ENCODE peak calls at places on chromosomes 7 and 10, in six cellular contexts. B is A549, A is endothelial cell of umbilical vein, L is K562, V is HepG2, U is GM12878. E is an unnamed sample.

GRCh38 chr7:105189859-105190492 is 176.0 kb downstream of the KMT2E start:
- DNase-seq in B (no peak), A (no peak), L (no peak), V (no peak), U (no peak), E (no peak)

GRCh38 chr7:9718071-9718470 is 1255.6 kb upstream of the PHF14 start:
- DNase-seq in B (no peak), A (no peak), L (no peak), V (no peak), U (no peak), E (no peak)

GRCh38 chr7:84532196-84532595 is 337.6 kb upstream of the SEMA3A start:
- DNase-seq in B (no peak), A (no peak), L (no peak), V (no peak), U (no peak), E (no peak)

GRCh38 chr10:103470755-103471653 is 8.0 kb downstream of the CALHM3 start:
- DNase-seq in B (no peak), A (no peak), L (peak), V (no peak), U (peak), E (peak)

GRCh38 chr10:101607124-101607523 is 19.0 kb downstream of the DPCD start:
- DNase-seq in B (no peak), A (no peak), L (peak), V (no peak), U (no peak), E (no peak)

GRCh38 chr7:37352974-37353948 is 95.4 kb downstream of the ELMO1 start:
- DNase-seq in B (no peak), A (no peak), L (no peak), V (no peak), U (no peak), E (peak)

GRCh38 chr10:36003031-36003600 is 361.0 kb upstream of the FZD8 start:
- DNase-seq in B (no peak), A (no peak), L (no peak), V (no peak), U (no peak), E (no peak)

GRCh38 chr10:2701802-2702201 is 365.5 kb upstream of the PFKP start:
- DNase-seq in B (no peak), A (no peak), L (no peak), V (no peak), U (no peak), E (no peak)

GRCh38 chr10:81280497-81281479 is 594.2 kb upstream of the NRG3 start:
- DNase-seq in B (no peak), A (no peak), L (no peak), V (no peak), U (no peak), E (no peak)

GRCh38 chr10:61974611-61975010 is 73.1 kb downstream of the ARID5B start:
- DNase-seq in B (no peak), A (peak), L (peak), V (no peak), U (no peak), E (no peak)

GRCh38 chr7:90931996-90932912 is 332.0 kb upstream of the FZD1 start:
- DNase-seq in B (no peak), A (no peak), L (no peak), V (no peak), U (peak), E (no peak)

DNA sequence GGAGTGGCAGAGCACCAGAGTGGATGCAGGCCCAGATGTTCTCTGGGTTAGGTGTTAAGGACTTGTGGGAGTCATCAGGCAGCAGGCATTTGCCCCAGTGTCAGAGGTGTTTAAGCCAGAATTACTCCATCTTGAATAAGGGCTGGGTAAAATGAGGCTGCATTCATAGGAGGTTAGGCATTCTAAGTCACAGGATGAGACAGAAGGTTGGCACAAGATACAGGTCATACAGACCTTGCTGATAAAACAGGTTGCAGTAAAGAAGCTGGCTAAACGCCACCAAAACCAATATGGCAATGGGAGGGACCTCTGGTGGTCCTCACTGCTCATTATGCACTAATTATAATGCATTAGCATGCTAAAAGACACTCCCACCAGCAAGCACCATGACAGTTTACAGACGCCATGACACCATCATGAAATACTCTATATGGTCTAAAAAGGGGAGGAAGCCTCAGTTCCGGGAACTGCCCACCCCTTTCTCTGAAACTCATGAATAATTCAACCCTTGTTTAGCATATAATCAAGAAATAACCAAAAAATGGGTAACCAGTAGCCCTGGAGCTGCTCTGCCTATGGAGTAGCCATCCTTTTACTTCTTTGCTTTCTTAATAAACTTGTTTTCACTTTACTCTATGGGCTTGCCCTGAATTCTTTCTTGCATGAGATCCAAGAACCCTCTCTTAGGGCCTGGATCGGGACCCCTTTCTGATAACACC is 882 bp upstream of the LRRC61 start:
- DNase-seq in B (no peak), A (no peak), L (peak), V (peak), U (no peak), E (no peak)
- TF ChIP-seq POLR2A in B (no peak), A (no peak), L (no peak), V (no peak), U (no peak), E (no peak)

DNA sequence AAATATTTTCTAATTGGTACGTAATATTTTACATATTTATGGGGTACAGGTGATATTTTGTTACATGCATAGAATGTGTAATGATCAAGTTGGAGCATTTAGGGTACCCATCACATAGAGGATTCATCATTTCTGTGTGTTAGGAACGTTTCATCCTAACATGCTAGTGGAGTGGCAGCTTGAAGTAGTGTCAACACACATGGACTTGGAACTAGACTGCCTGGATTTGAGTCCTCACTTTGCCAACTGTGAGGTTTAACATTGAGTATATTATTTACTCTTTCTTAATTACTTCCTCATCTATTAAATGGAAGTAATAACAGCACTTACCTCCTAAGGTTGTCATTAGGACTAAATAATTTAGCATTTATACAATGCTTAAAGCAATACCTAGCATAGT is 241.9 kb downstream of the PLXDC2 start:
- DNase-seq in B (no peak), A (no peak), L (no peak), V (no peak), U (no peak), E (no peak)
- TF ChIP-seq MAX in B (no peak), A (no peak), L (no peak), V (no peak), U (no peak), E (no peak)

GRCh38 chr10:71880425-71881306 is 29.6 kb upstream of the PSAP start:
- DNase-seq in B (no peak), A (no peak), L (no peak), V (peak), U (no peak), E (no peak)
- TF ChIP-seq MYC in B (no peak), A (no peak), L (no peak), V (no peak), U (no peak), E (no peak)

GRCh38 chr10:46284286-46285229 is 2.2 kb upstream of the ANTXRL start:
- DNase-seq in B (peak), A (peak), L (peak), V (peak), U (no peak), E (peak)
- TF ChIP-seq POLR2A in B (peak), A (no peak), L (peak), V (no peak), U (peak), E (no peak)

DNA sequence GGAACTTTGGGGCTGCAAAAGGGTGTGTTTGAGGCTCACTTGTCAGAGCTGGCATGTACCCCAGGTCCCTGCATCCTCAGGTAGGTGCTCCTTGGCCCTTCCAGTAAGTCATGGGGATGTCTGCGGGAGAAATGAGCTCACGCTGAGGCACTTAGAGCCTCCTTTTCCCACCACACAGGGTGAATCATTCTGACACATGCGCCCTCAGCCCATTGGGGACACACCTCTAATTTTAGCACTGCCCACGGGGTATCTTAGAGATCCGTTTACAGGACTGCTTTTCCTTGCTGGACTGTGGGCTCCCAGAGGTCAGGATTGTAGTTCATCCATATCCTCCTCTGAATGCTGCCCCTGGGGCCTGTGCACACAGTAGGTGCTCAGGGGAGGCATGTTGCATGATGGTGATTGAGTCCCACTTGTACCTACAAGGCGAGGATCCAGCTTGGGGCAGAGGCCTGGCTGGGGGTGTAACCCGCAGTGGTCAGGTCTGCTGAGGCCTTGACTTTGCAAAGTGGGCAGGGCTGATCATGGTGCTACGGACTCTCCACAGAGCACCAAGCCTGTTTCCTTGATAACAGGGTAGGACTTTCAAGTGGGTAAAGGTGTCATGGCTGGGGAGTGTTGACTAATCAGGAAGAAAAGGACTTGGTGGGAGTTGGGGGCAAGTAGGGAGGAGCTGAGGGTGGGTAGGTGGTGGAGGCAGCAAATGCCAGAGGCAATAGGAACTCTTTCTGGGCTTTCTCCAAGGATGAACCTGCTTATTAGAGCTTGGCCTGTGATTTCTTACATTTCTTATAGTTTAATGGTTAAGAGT is 5.8 kb downstream of the TSPAN15 start:
- DNase-seq in B (no peak), A (no peak), L (no peak), V (no peak), U (no peak), E (no peak)
- TF ChIP-seq MAX in B (no peak), A (no peak), L (no peak), V (no peak), U (no peak), E (no peak)

DNA sequence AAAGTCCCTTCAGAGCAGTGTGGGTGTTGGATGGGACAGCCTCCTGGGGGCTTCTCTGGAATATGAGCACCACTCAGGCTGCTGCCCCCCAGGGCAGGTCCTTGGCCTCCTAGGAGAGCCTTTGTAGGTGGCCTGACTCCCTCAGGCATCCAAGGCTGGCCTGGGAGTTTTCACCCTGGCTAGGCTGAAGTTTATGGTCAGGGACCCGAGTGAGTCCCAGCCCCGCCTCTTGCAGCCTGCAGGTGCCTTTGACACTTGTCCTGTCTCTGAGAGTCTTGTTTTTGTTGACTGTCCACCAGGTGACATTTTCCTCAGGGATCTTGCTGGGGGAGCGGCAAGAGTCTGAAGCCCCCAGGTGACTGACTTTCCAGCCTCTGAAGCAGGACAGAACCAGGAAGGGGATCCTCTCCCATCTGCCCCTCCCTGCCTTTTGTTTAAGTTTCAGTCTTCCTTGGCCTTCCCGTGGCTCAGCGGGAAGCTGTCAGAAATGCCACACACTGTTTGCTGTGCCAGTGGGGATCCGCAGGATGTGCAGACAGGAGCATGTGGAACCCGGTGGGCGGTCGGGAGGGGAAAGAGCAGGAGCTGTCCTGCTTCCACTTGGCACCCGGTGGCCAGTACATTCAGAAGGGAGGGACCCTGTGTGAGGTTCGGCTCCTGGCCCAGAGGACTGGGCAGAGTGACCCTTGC is 59.5 kb downstream of the LRRC18 start:
- DNase-seq in B (no peak), A (no peak), L (no peak), V (no peak), U (no peak), E (no peak)
- TF ChIP-seq MYC in B (no peak), A (no peak), L (no peak), V (no peak), U (no peak), E (no peak)

GRCh38 chr10:63539377-63539776 is 18.2 kb downstream of the REEP3 start:
- DNase-seq in B (no peak), A (no peak), L (no peak), V (no peak), U (no peak), E (no peak)
- TF ChIP-seq POLR2A in B (no peak), A (no peak), L (no peak), V (no peak), U (no peak), E (no peak)

GRCh38 chr10:124725171-124725631 is 19.0 kb downstream of the FAM53B start:
- DNase-seq in B (no peak), A (no peak), L (no peak), V (no peak), U (no peak), E (no peak)

GRCh38 chr10:124727389-124727960 is 16.7 kb downstream of the FAM53B start:
- DNase-seq in B (no peak), A (no peak), L (no peak), V (no peak), U (no peak), E (no peak)

GRCh38 chr10:124724279-124725027 is 19.7 kb downstream of the FAM53B start:
- DNase-seq in B (no peak), A (no peak), L (no peak), V (peak), U (no peak), E (no peak)

GRCh38 chr10:124723826-124724225 is 20.4 kb downstream of the FAM53B start:
- DNase-seq in B (no peak), A (no peak), L (no peak), V (no peak), U (no peak), E (no peak)

GRCh38 chr10:124725791-124726190 is 18.4 kb downstream of the FAM53B start:
- DNase-seq in B (no peak), A (no peak), L (no peak), V (no peak), U (no peak), E (no peak)
- TF ChIP-seq MAX in B (no peak), A (no peak), L (no peak), V (no peak), U (no peak), E (no peak)

GRCh38 chr10:132056663-132057062 is 9.1 kb upstream of the JAKMIP3 start:
- DNase-seq in B (no peak), A (no peak), L (no peak), V (no peak), U (no peak), E (no peak)

GRCh38 chr10:132059760-132060508 is 5.8 kb upstream of the JAKMIP3 start:
- DNase-seq in B (no peak), A (no peak), L (no peak), V (no peak), U (no peak), E (no peak)

GRCh38 chr10:132057191-132057681 is 8.5 kb upstream of the JAKMIP3 start:
- DNase-seq in B (no peak), A (no peak), L (no peak), V (no peak), U (no peak), E (no peak)

GRCh38 chr10:132058793-132059759 is 6.7 kb upstream of the JAKMIP3 start:
- DNase-seq in B (no peak), A (no peak), L (no peak), V (no peak), U (no peak), E (no peak)

DNA sequence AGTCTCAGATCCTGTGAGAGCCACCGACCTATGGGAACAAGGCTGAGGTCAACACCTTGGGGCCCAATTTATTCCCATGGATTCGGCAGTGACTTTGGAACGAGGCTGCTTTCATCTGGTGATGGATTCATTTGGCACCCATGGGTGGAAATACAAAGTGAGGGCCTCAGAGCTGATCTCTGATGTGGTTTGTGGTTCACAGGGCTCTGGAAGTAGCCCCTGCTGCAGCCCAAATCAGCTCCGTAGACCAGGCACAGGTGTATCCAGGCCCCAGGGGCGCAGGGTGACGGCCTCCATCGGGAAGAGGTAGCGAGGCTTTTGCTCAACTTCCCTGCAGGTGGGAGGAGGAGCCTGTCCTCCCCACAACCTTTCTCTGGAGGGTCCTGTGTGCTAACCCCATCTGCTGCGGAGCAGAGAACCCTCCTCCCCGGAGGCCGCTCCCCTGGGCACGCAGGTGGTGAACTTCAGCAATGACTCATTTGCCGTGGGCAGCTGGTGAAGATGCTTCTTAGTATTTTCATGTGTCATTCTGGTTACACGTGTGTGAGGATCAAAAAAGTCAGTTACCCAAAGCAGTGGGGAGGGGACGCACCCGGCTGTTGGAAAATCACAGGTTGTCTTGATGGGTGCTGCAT is 7.5 kb upstream of the JAKMIP3 start:
- DNase-seq in B (no peak), A (no peak), L (no peak), V (no peak), U (no peak), E (no peak)
- TF ChIP-seq MYC in B (no peak), A (no peak), L (no peak), V (no peak), U (no peak), E (no peak)

GRCh38 chr7:130919316-130920103 is 185.5 kb upstream of the KLF14 start:
- DNase-seq in B (no peak), A (no peak), L (no peak), V (peak), U (no peak), E (no peak)

GRCh38 chr7:130917669-130918128 is 183.7 kb upstream of the KLF14 start:
- DNase-seq in B (no peak), A (peak), L (no peak), V (no peak), U (no peak), E (peak)

GRCh38 chr7:130920122-130920521 is 186.1 kb upstream of the KLF14 start:
- DNase-seq in B (no peak), A (no peak), L (no peak), V (no peak), U (no peak), E (no peak)

GRCh38 chr7:130921391-130922180 is 187.6 kb upstream of the KLF14 start:
- DNase-seq in B (no peak), A (peak), L (no peak), V (no peak), U (no peak), E (no peak)

DNA sequence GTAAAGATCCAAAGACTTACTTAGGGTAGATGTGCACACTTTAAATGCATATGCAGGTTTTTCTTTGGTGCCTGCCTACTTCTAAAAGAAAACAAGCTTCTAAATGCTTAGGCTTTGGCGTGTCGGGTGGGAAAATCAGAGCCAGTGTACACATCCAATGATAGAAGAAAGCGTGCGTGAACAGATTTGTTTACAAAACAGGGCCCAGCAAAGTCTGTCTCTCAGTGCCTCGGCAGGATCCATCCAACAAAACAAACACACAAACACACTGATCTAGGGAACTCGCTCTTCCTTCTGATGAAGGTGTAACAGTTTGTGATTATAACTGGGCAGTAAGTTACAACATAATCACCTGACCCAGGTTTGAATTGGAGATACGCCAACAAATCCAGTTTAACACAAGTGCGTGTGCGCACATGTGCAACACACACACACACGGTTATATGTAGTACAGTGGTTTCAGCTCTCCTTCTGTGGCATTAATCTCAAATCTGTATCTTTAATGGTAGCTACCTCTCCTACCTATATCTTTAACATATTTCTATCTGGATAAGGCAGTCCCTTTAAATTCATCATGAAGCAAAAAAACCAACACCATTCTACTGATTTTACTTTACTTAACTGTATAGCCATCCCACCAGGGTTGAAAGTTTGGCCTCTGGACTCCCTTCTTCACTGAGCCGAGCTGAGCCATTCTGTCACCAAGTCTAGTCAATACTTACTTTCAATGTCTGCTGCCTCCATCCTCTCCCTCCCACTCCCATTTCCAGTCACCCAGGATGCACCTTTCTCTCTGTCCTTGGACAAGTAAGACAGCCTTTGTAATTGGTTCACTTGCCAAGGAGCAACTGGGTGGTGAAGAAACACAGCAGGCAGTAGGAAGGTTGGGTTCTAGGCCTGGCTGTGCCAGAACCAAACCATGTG is 184.4 kb upstream of the KLF14 start:
- DNase-seq in B (no peak), A (no peak), L (no peak), V (no peak), U (no peak), E (no peak)
- TF ChIP-seq POLR2A in B (no peak), A (no peak), L (no peak), V (no peak), U (no peak), E (no peak)